ENCODE peak calls at places on chromosomes 3 and 15, in nine cellular contexts. O, I, Y, D, S, P, Z, N and Q are unnamed samples.

GRCh38 chr3:133821767-133822638 is 16.4 kb downstream of the SRPRB start:
- DNase-seq in S (peak; percentile 75), I (peak; percentile 94), Y (peak; percentile 77), D (peak; percentile 60), P (peak; percentile 58), N (peak; percentile 83), Z (peak; percentile 44), O (peak; percentile 43), Q (peak; percentile 70)

GRCh38 chr15:89178307-89178977 is 42.9 kb downstream of the RLBP1 start:
- DNase-seq in P (no peak), S (peak; percentile 63), O (no peak), I (no peak), D (no peak), Z (no peak), Y (no peak), N (no peak), Q (no peak)

GRCh38 chr3:170154569-170155143 is 26.9 kb downstream of the PHC3 start:
- DNase-seq in Y (no peak), N (no peak), Z (no peak), D (no peak), P (no peak), O (no peak), S (no peak), I (no peak), Q (no peak)

GRCh38 chr3:130345487-130346079 is at the start of gene COL6A5:
- DNase-seq in P (no peak), O (no peak), S (no peak), I (no peak), Z (no peak), Y (no peak), D (no peak), N (no peak), Q (no peak)

GRCh38 chr3:37811625-37812356 is 49.9 kb upstream of the CTDSPL start:
- DNase-seq in O (no peak), S (no peak), Y (no peak), N (no peak), I (no peak), D (no peak), Z (no peak), P (no peak), Q (no peak)

GRCh38 chr3:13178107-13178506 is 104.9 kb upstream of the IQSEC1 start:
- DNase-seq in Y (no peak), D (no peak), S (no peak), P (no peak), O (no peak), N (no peak), I (no peak), Z (no peak), Q (no peak)

GRCh38 chr15:99019558-99020540 is 12.3 kb upstream of the PGPEP1L start:
- DNase-seq in N (no peak), Y (no peak), S (peak; percentile 23), P (no peak), O (no peak), I (no peak), D (no peak), Z (no peak), Q (no peak)

GRCh38 chr3:12287727-12288465 is 974 bp upstream of the PPARG start:
- DNase-seq in I (peak; percentile 32), P (peak; percentile 54), Z (peak; percentile 48), D (no peak), O (peak; percentile 76), Y (peak; percentile 66), S (no peak), N (no peak), Q (peak; percentile 78)

GRCh38 chr3:153111056-153111455 is 51.0 kb upstream of the RAP2B start:
- DNase-seq in D (no peak), O (no peak), Y (no peak), Z (no peak), S (no peak), N (no peak), P (no peak), I (no peak), Q (no peak)

GRCh38 chr3:143119974-143120715 is 574 bp downstream of the CHST2 start:
- DNase-seq in N (no peak), Z (no peak), I (no peak), S (no peak), D (no peak), Y (peak; percentile 20), O (no peak), P (peak; percentile 17), Q (peak; percentile 35)

GRCh38 chr3:121481116-121481895 is 64.5 kb downstream of the POLQ start:
- DNase-seq in Z (no peak), Y (no peak), S (no peak), P (no peak), D (no peak), I (no peak), N (no peak), O (peak; percentile 31), Q (no peak)

GRCh38 chr15:62739507-62739906 is 303.0 kb upstream of the TPM1 start:
- DNase-seq in S (no peak), I (no peak), N (no peak), D (no peak), Z (no peak), Y (no peak), P (no peak), O (no peak), Q (no peak)

GRCh38 chr3:18422972-18423371 is 2.2 kb downstream of the SATB1 start:
- DNase-seq in S (no peak), P (no peak), N (no peak), D (no peak), Z (no peak), I (no peak), Y (no peak), O (no peak), Q (no peak)

GRCh38 chr3:136122006-136122405 is 74.1 kb downstream of the MSL2 start:
- DNase-seq in D (no peak), Y (no peak), N (no peak), O (no peak), I (no peak), S (no peak), Z (no peak), P (no peak), Q (no peak)

GRCh38 chr3:110779581-110779980 is 292.0 kb upstream of the NECTIN3 start:
- DNase-seq in S (no peak), D (no peak), P (no peak), I (no peak), N (no peak), O (no peak), Z (no peak), Y (no peak), Q (no peak)

GRCh38 chr3:100603449-100603848 is 6.0 kb upstream of the ADGRG7 start:
- DNase-seq in D (no peak), O (no peak), Y (no peak), Z (no peak), P (no peak), S (no peak), I (peak; percentile 9), N (no peak), Q (no peak)

GRCh38 chr3:98779936-98780335 is 16.8 kb downstream of the ST3GAL6 start:
- DNase-seq in Y (no peak), I (no peak), N (no peak), D (no peak), P (no peak), Z (no peak), S (no peak), O (no peak), Q (no peak)

GRCh38 chr3:68771683-68772082 is 160.7 kb downstream of the TAFA4 start:
- DNase-seq in D (no peak), Y (no peak), O (no peak), I (no peak), S (no peak), N (no peak), Z (no peak), P (no peak), Q (no peak)

GRCh38 chr3:46978985-46979944 is at the start of gene NBEAL2:
- DNase-seq in P (peak; percentile 99), D (peak; percentile 87), Y (peak; percentile 97), O (peak; percentile 88), S (peak; percentile 97), I (peak; percentile 98), Z (peak; percentile 91), N (no peak), Q (peak; percentile 99)
- TF ChIP-seq POLR2A in P (peak; percentile 90), D (peak; percentile 70), Y (peak; percentile 92), O (peak; percentile 8), S (peak; percentile 94), I (peak; percentile 91), Z (peak; percentile 82), N (peak; percentile 53), Q (peak; percentile 92)

GRCh38 chr15:45331977-45332376 is 46.4 kb downstream of the GATM start:
- DNase-seq in N (no peak), I (peak; percentile 51), Z (no peak), Y (peak; percentile 28), O (no peak), S (no peak), D (no peak), P (no peak), Q (no peak)

GRCh38 chr15:45337224-45337623 is 41.1 kb downstream of the GATM start:
- DNase-seq in N (no peak), S (no peak), Y (no peak), P (no peak), O (no peak), Z (no peak), I (no peak), D (no peak), Q (no peak)

GRCh38 chr15:45338417-45338816 is 39.9 kb downstream of the GATM start:
- DNase-seq in O (no peak), N (no peak), P (no peak), Y (no peak), Z (no peak), S (no peak), I (no peak), D (no peak), Q (no peak)

GRCh38 chr15:45332694-45333093 is 45.6 kb downstream of the GATM start:
- DNase-seq in S (no peak), Z (no peak), I (peak; percentile 61), N (no peak), D (no peak), P (no peak), Y (no peak), O (no peak), Q (no peak)

GRCh38 chr15:45333550-45333949 is 44.8 kb downstream of the GATM start:
- DNase-seq in N (no peak), I (peak; percentile 46), O (peak; percentile 68), Y (peak; percentile 84), P (peak; percentile 34), S (peak; percentile 10), Z (peak; percentile 18), D (peak; percentile 16), Q (no peak)
- H3K4me1 ChIP-seq in N (no peaks in the 10 kb centered on the region), I (peaks cover 73% of the 10 kb centered on the region), O (peaks cover 7% of the 10 kb centered on the region), Y (peaks cover 24% of the 10 kb centered on the region), P (peaks cover 12% of the 10 kb centered on the region), S (no peaks in the 10 kb centered on the region), Z (no peaks in the 10 kb centered on the region), D (no peaks in the 10 kb centered on the region), Q (no peaks in the 10 kb centered on the region)

DNA sequence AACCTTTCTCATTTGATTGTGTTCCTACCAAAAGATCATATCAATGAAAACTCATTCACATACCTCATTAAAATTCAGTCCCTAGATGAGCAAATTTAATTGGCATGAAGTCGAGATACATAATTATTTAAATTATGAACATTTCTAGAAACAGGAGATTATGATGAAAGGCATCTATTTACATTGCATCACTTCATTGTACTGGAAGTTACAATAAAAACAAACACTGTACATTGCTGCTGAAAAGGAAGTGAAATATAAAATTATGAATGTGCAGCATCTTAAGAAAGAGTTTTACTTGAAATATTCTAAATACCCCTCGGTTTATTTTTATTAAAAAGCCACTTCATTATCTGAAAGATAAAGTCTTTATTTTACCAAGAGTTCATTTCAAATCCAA is 163.4 kb upstream of the ZNF385D start:
- DNase-seq in Y (no peak), I (no peak), S (no peak), D (no peak), Z (no peak), N (no peak), O (no peak), P (no peak), Q (no peak)
- H3K27ac ChIP-seq in Y (no peak overlapping the region), I (no peak overlapping the region), S (no peak overlapping the region), D (no peak overlapping the region), Z (no peak overlapping the region), N (no peak overlapping the region), O (no peak overlapping the region), P (no peak overlapping the region), Q (no peak overlapping the region)

GRCh38 chr3:122515020-122515468 is 305 bp upstream of the KPNA1 start:
- DNase-seq in I (no peak), P (no peak), N (no peak), Z (no peak), O (peak; percentile 39), S (no peak), D (no peak), Y (no peak), Q (no peak)
- TF ChIP-seq POLR2A in I (no peak), P (no peak), N (no peak), Z (no peak), O (no peak), S (no peak), D (no peak), Y (no peak), Q (no peak)